ENCODE peak calls at places on chromosome 6, in nine cellular contexts. P is esophagus squamous epithelium, I is A549, B is thyroid gland, U is HepG2, K is H1, T is upper lobe of left lung, L is heart left ventricle, X is uterus. Q is an unnamed sample.

GRCh38 chr6:119323478-119323877 is 26.1 kb downstream of the MAN1A1 start:
- DNase-seq in P (no peak), I (no peak), B (no peak), U (no peak), K (no peak), T (no peak), L (no peak), X (no peak), Q (no peak)

GRCh38 chr6:69973763-69974162 is 107.4 kb downstream of the COL19A1 start:
- DNase-seq in P (no peak), I (no peak), B (no peak), U (no peak), K (no peak), T (no peak), L (no peak), X (no peak), Q (no peak)

GRCh38 chr6:20991910-20992309 is 457.7 kb downstream of the CDKAL1 start:
- DNase-seq in P (no peak), I (no peak), B (no peak), U (peak; percentile 21), K (no peak), T (no peak), L (no peak), X (no peak), Q (no peak)

GRCh38 chr6:137430954-137431353 is 63.2 kb downstream of the OLIG3 start:
- DNase-seq in P (no peak), I (no peak), B (no peak), U (no peak), K (no peak), T (no peak), L (no peak), X (no peak), Q (no peak)

GRCh38 chr6:30759575-30760239 is 15.4 kb upstream of the IER3 start:
- DNase-seq in P (no peak), I (peak; percentile 70), B (no peak), U (peak; percentile 97), K (no peak), T (no peak), L (no peak), X (no peak), Q (no peak)

GRCh38 chr6:157258878-157259277 is 64.4 kb downstream of the TMEM242 start:
- DNase-seq in P (no peak), I (no peak), B (no peak), U (no peak), K (no peak), T (no peak), L (no peak), X (no peak), Q (peak; percentile 77)

GRCh38 chr6:138538390-138539031 is 39.2 kb upstream of the NHSL1 start:
- DNase-seq in P (no peak), I (no peak), B (peak; percentile 73), U (peak; percentile 86), K (no peak), T (no peak), L (no peak), X (no peak), Q (no peak)

GRCh38 chr6:161011509-161012480 is 20.2 kb downstream of the MAP3K4 start:
- DNase-seq in P (no peak), I (no peak), B (no peak), U (no peak), K (no peak), T (no peak), L (no peak), X (no peak), Q (no peak)

GRCh38 chr6:33192671-33193602 is 670 bp upstream of the COL11A2 start:
- DNase-seq in P (no peak), I (no peak), B (peak; percentile 45), U (no peak), K (peak; percentile 71), T (peak; percentile 90), L (no peak), X (no peak), Q (peak; percentile 86)

GRCh38 chr6:158817298-158818007 is 1.7 kb downstream of the EZR start:
- DNase-seq in P (no peak), I (no peak), B (peak; percentile 91), U (peak; percentile 49), K (no peak), T (no peak), L (no peak), X (peak; percentile 29), Q (peak; percentile 83)

GRCh38 chr6:124987999-124988591 is 25.9 kb downstream of the RNF217 start:
- DNase-seq in P (no peak), I (no peak), B (no peak), U (no peak), K (no peak), T (no peak), L (no peak), X (no peak), Q (no peak)

GRCh38 chr6:38039497-38039896 is 220.0 kb downstream of the ZFAND3 start:
- DNase-seq in P (no peak), I (no peak), B (no peak), U (no peak), K (no peak), T (no peak), L (no peak), X (no peak), Q (no peak)

GRCh38 chr6:7085911-7086310 is 21.9 kb upstream of the RREB1 start:
- DNase-seq in P (no peak), I (no peak), B (peak; percentile 71), U (no peak), K (no peak), T (no peak), L (no peak), X (peak; percentile 32), Q (no peak)

GRCh38 chr6:103784117-103784516 is 1075.6 kb downstream of the HACE1 start:
- DNase-seq in P (no peak), I (no peak), B (no peak), U (no peak), K (no peak), T (no peak), L (no peak), X (no peak), Q (no peak)

GRCh38 chr6:132400641-132401119 is 595 bp downstream of the MOXD1 start:
- DNase-seq in P (no peak), I (no peak), B (no peak), U (no peak), K (peak; percentile 64), T (no peak), L (no peak), X (peak; percentile 20), Q (no peak)

GRCh38 chr6:167894965-167895364 is 68.3 kb downstream of the AFDN start:
- DNase-seq in P (no peak), I (no peak), B (no peak), U (no peak), K (no peak), T (no peak), L (no peak), X (no peak), Q (no peak)

GRCh38 chr6:70672549-70672948 is 4.9 kb downstream of the SMAP1 start:
- DNase-seq in P (no peak), I (no peak), B (no peak), U (no peak), K (no peak), T (no peak), L (no peak), X (no peak), Q (no peak)

GRCh38 chr6:29984232-29984631 is 41.9 kb downstream of the HLA-A start:
- DNase-seq in P (no peak), I (no peak), B (no peak), U (no peak), K (no peak), T (no peak), L (no peak), X (no peak), Q (no peak)

GRCh38 chr6:129108337-129108736 is 225.4 kb downstream of the LAMA2 start:
- DNase-seq in P (no peak), I (no peak), B (no peak), U (no peak), K (no peak), T (no peak), L (no peak), X (no peak), Q (no peak)
- H3K4me1 ChIP-seq in P (no peaks in the 10 kb centered on the region), I (no peaks in the 10 kb centered on the region), B (no peaks in the 10 kb centered on the region), U (no peaks in the 10 kb centered on the region), K (no peaks in the 10 kb centered on the region), T (peaks cover 14% of the 10 kb centered on the region), L (peaks cover 89% of the 10 kb centered on the region), X (no peaks in the 10 kb centered on the region), Q (no peaks in the 10 kb centered on the region)

DNA sequence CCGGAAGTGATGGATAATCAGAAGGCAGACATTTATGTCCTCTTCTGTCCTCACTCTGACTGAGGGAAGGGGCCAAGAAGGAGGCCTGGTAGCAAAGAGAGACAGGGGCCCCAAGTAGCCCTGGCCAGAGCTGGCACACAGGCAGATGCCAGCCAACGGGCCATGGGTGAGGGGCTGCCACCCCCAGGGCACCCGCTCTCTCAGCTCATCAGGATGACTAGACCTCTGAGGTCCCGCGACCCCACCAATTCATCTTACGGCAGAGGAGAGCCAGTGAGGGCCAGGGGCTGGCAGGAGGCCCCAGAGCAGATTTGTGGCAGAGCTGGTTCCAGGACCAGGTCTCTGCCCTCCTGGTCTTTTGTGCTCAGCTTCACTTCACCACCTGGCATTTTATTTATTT is 43.1 kb upstream of the MDFI start:
- DNase-seq in P (no peak), I (no peak), B (no peak), U (no peak), K (no peak), T (no peak), L (peak; percentile 40), X (no peak), Q (no peak)
- TF ChIP-seq POLR2A in P (no peak), I (no peak), B (no peak), U (no peak), K (no peak), T (no peak), L (no peak), X (no peak), Q (no peak)

DNA sequence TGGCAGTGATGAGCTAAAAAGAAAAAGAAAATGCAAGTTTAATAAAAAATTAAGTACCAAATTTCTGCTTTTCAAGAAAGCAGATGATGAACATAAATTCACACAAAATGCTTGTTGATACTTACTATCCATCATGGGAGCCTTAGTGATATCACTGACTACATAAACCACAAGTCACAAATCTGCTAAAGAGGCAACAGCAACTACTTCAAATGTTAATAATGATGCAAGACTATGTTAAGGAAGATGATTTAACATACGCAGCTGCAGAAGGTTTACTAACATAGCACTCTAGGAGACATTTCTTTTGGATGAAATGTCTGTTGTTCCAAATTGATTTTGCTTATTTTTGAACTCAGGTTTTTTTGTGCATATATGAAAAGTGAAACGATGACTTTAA is 18.6 kb downstream of the FYN start:
- DNase-seq in P (no peak), I (no peak), B (no peak), U (no peak), K (no peak), T (no peak), L (no peak), X (no peak), Q (no peak)
- H3K4me1 ChIP-seq in P (peaks cover 53% of the 10 kb centered on the region), I (no peaks in the 10 kb centered on the region), B (peaks cover 35% of the 10 kb centered on the region), U (peaks cover 21% of the 10 kb centered on the region), K (peaks cover 20% of the 10 kb centered on the region), T (peaks cover 24% of the 10 kb centered on the region), L (peaks cover 66% of the 10 kb centered on the region), X (no peaks in the 10 kb centered on the region), Q (peaks cover 64% of the 10 kb centered on the region)

DNA sequence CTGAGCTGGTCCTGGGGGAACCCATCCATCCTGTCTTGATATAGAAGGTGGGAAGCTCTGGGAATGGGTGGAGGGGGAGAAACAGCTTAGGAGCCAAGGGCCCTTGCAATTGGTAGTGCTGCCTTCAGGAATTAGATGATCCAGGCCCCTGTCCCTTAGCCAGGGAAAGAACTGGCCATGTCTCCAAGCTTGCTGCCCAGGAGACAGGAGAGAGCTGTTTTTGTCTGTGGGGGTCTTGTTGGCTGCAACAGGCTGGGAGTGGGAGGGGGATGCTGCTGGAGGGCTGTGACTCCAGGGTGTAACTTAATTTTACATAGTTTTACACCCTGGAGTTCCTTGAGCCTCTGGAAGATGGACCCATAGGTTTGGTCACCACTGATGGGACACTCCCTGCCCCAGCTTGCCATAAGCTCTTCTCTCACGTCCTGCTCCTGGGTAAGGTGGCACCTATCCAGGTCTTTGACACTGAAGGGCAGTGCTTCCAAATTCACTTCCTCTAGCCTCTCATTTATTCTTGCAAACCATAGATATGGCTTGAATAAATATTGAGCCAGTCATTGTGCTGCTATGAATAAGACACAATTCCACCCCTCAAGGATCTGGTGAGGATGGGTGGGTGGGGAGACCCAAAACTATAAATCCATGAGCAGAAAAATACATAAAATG is 16.8 kb downstream of the VEGFA start:
- DNase-seq in P (no peak), I (no peak), B (peak; percentile 46), U (no peak), K (no peak), T (no peak), L (no peak), X (no peak), Q (no peak)
- TF ChIP-seq POLR2A in P (no peak), I (no peak), B (no peak), U (no peak), K (peak; percentile 17), T (no peak), L (no peak), X (no peak), Q (no peak)